ENCODE peak calls at places on chromosomes 3 and 15, in seven cellular contexts. One of them, this sample, is unnamed.

GRCh38 chr15:44801797-44802196 is 65.5 kb downstream of the TRIM69 start:
- DNase-seq in K562: no peak
- DNase-seq in body of pancreas: no peak
- DNase-seq in A549: no peak
- DNase-seq in heart left ventricle: no peak
- DNase-seq in NB4: no peak
- DNase-seq in prostate gland: no peak
- DNase-seq in this sample: no peak

GRCh38 chr3:150169279-150169970 is 198.7 kb upstream of the PFN2 start:
- DNase-seq in K562: no peak
- DNase-seq in body of pancreas: no peak
- DNase-seq in A549: no peak
- DNase-seq in heart left ventricle: peak
- DNase-seq in NB4: no peak
- DNase-seq in prostate gland: no peak
- DNase-seq in this sample: no peak

GRCh38 chr15:96326551-96327154 is 3.8 kb upstream of the NR2F2 start:
- DNase-seq in K562: peak
- DNase-seq in body of pancreas: no peak
- DNase-seq in A549: peak
- DNase-seq in heart left ventricle: no peak
- DNase-seq in NB4: peak
- DNase-seq in prostate gland: no peak
- DNase-seq in this sample: no peak

GRCh38 chr15:95041297-95041696 is 809.9 kb downstream of the MCTP2 start:
- DNase-seq in K562: no peak
- DNase-seq in body of pancreas: no peak
- DNase-seq in A549: no peak
- DNase-seq in heart left ventricle: no peak
- DNase-seq in NB4: no peak
- DNase-seq in prostate gland: no peak
- DNase-seq in this sample: no peak

GRCh38 chr3:71499477-71499876 is 84.1 kb downstream of the FOXP1 start:
- DNase-seq in K562: no peak
- DNase-seq in body of pancreas: no peak
- DNase-seq in A549: no peak
- DNase-seq in heart left ventricle: no peak
- DNase-seq in NB4: no peak
- DNase-seq in prostate gland: no peak
- DNase-seq in this sample: no peak

GRCh38 chr3:150091626-150092025 is 120.9 kb upstream of the PFN2 start:
- DNase-seq in K562: no peak
- DNase-seq in body of pancreas: no peak
- DNase-seq in A549: no peak
- DNase-seq in heart left ventricle: no peak
- DNase-seq in NB4: no peak
- DNase-seq in prostate gland: no peak
- DNase-seq in this sample: no peak

GRCh38 chr3:25044762-25045161 is 383.3 kb upstream of the RARB start:
- DNase-seq in K562: no peak
- DNase-seq in body of pancreas: no peak
- DNase-seq in A549: no peak
- DNase-seq in heart left ventricle: no peak
- DNase-seq in NB4: no peak
- DNase-seq in prostate gland: no peak
- DNase-seq in this sample: no peak

GRCh38 chr3:157104521-157104920 is 55.4 kb downstream of the CCNL1 start:
- DNase-seq in K562: no peak
- DNase-seq in body of pancreas: no peak
- DNase-seq in A549: no peak
- DNase-seq in heart left ventricle: no peak
- DNase-seq in NB4: no peak
- DNase-seq in prostate gland: peak
- DNase-seq in this sample: no peak

GRCh38 chr3:18127181-18127863 is 297.8 kb downstream of the SATB1 start:
- DNase-seq in K562: no peak
- DNase-seq in body of pancreas: no peak
- DNase-seq in A549: no peak
- DNase-seq in heart left ventricle: no peak
- DNase-seq in NB4: peak
- DNase-seq in prostate gland: no peak
- DNase-seq in this sample: no peak

GRCh38 chr3:138395865-138396751 is 38.3 kb upstream of the ESYT3 start:
- DNase-seq in K562: no peak
- DNase-seq in body of pancreas: no peak
- DNase-seq in A549: no peak
- DNase-seq in heart left ventricle: peak
- DNase-seq in NB4: no peak
- DNase-seq in prostate gland: no peak
- DNase-seq in this sample: no peak

GRCh38 chr3:98952404-98952803 is 50.9 kb upstream of the DCBLD2 start:
- DNase-seq in K562: no peak
- DNase-seq in body of pancreas: no peak
- DNase-seq in A549: no peak
- DNase-seq in heart left ventricle: no peak
- DNase-seq in NB4: no peak
- DNase-seq in prostate gland: no peak
- DNase-seq in this sample: no peak

GRCh38 chr3:47804571-47804970 is 1.6 kb downstream of the DHX30 start:
- DNase-seq in K562: no peak
- DNase-seq in body of pancreas: no peak
- DNase-seq in A549: no peak
- DNase-seq in heart left ventricle: no peak
- DNase-seq in NB4: no peak
- DNase-seq in prostate gland: no peak
- DNase-seq in this sample: no peak

GRCh38 chr3:72698154-72698917 is 149.9 kb downstream of the SHQ1 start:
- DNase-seq in K562: no peak
- DNase-seq in body of pancreas: no peak
- DNase-seq in A549: no peak
- DNase-seq in heart left ventricle: no peak
- DNase-seq in NB4: no peak
- DNase-seq in prostate gland: no peak
- DNase-seq in this sample: no peak

GRCh38 chr3:39414421-39414907 is 7.9 kb downstream of the RPSA start:
- DNase-seq in K562: no peak
- DNase-seq in body of pancreas: no peak
- DNase-seq in A549: peak
- DNase-seq in heart left ventricle: no peak
- DNase-seq in NB4: peak
- DNase-seq in prostate gland: no peak
- DNase-seq in this sample: no peak

GRCh38 chr3:182740710-182741109 is 52.6 kb upstream of the ATP11B start:
- DNase-seq in K562: no peak
- DNase-seq in body of pancreas: peak
- DNase-seq in A549: peak
- DNase-seq in heart left ventricle: no peak
- DNase-seq in NB4: no peak
- DNase-seq in prostate gland: no peak
- DNase-seq in this sample: no peak

GRCh38 chr3:23944861-23945652 is at the start of gene NR1D2:
- DNase-seq in K562: peak
- DNase-seq in body of pancreas: peak
- DNase-seq in A549: peak
- DNase-seq in heart left ventricle: peak
- DNase-seq in NB4: peak
- DNase-seq in prostate gland: peak
- DNase-seq in this sample: peak

GRCh38 chr3:134326760-134327593 is 47.3 kb downstream of the AMOTL2 start:
- DNase-seq in K562: no peak
- DNase-seq in body of pancreas: peak
- DNase-seq in A549: peak
- DNase-seq in heart left ventricle: peak
- DNase-seq in NB4: peak
- DNase-seq in prostate gland: no peak
- DNase-seq in this sample: no peak

GRCh38 chr15:78640840-78641733 is at the start of gene CHRNB4:
- DNase-seq in K562: peak
- DNase-seq in body of pancreas: no peak
- DNase-seq in A549: no peak
- DNase-seq in heart left ventricle: no peak
- DNase-seq in NB4: no peak
- DNase-seq in prostate gland: no peak
- DNase-seq in this sample: no peak

GRCh38 chr15:82051664-82052063 is 5.8 kb upstream of the MEX3B start:
- DNase-seq in K562: no peak
- DNase-seq in body of pancreas: no peak
- DNase-seq in A549: peak
- DNase-seq in heart left ventricle: peak
- DNase-seq in NB4: no peak
- DNase-seq in prostate gland: no peak
- DNase-seq in this sample: no peak

GRCh38 chr3:8318002-8318649 is 183.5 kb upstream of the LMCD1 start:
- DNase-seq in K562: no peak
- DNase-seq in body of pancreas: no peak
- DNase-seq in A549: no peak
- DNase-seq in heart left ventricle: no peak
- DNase-seq in NB4: no peak
- DNase-seq in prostate gland: no peak
- DNase-seq in this sample: no peak

GRCh38 chr3:131091768-131092167 is 65.1 kb downstream of the NEK11 start:
- DNase-seq in K562: no peak
- DNase-seq in body of pancreas: no peak
- DNase-seq in A549: peak
- DNase-seq in heart left ventricle: no peak
- DNase-seq in NB4: no peak
- DNase-seq in prostate gland: no peak
- DNase-seq in this sample: no peak

GRCh38 chr15:92011611-92012367 is 158.3 kb downstream of the SLCO3A1 start:
- DNase-seq in K562: no peak
- DNase-seq in body of pancreas: no peak
- DNase-seq in A549: no peak
- DNase-seq in heart left ventricle: peak
- DNase-seq in NB4: no peak
- DNase-seq in prostate gland: no peak
- DNase-seq in this sample: no peak

GRCh38 chr3:10447527-10448260 is 57.7 kb downstream of the ATP2B2 start:
- DNase-seq in K562: no peak
- DNase-seq in body of pancreas: no peak
- DNase-seq in A549: no peak
- DNase-seq in heart left ventricle: no peak
- DNase-seq in NB4: no peak
- DNase-seq in prostate gland: peak
- DNase-seq in this sample: no peak

GRCh38 chr3:128433630-128434185 is 33.0 kb downstream of the DNAJB8 start:
- DNase-seq in K562: no peak
- DNase-seq in body of pancreas: no peak
- DNase-seq in A549: no peak
- DNase-seq in heart left ventricle: no peak
- DNase-seq in NB4: no peak
- DNase-seq in prostate gland: no peak
- DNase-seq in this sample: no peak

GRCh38 chr3:140143670-140144069 is 208.7 kb downstream of the CLSTN2 start:
- DNase-seq in K562: no peak
- DNase-seq in body of pancreas: no peak
- DNase-seq in A549: no peak
- DNase-seq in heart left ventricle: no peak
- DNase-seq in NB4: no peak
- DNase-seq in prostate gland: no peak
- DNase-seq in this sample: no peak

GRCh38 chr3:140148824-140149390 is 213.9 kb downstream of the CLSTN2 start:
- DNase-seq in K562: no peak
- DNase-seq in body of pancreas: no peak
- DNase-seq in A549: no peak
- DNase-seq in heart left ventricle: no peak
- DNase-seq in NB4: no peak
- DNase-seq in prostate gland: no peak
- DNase-seq in this sample: peak

GRCh38 chr3:140147965-140148490 is 213.0 kb downstream of the CLSTN2 start:
- DNase-seq in K562: no peak
- DNase-seq in body of pancreas: no peak
- DNase-seq in A549: no peak
- DNase-seq in heart left ventricle: no peak
- DNase-seq in NB4: no peak
- DNase-seq in prostate gland: no peak
- DNase-seq in this sample: peak

GRCh38 chr3:140151321-140151720 is 216.3 kb downstream of the CLSTN2 start:
- DNase-seq in K562: no peak
- DNase-seq in body of pancreas: no peak
- DNase-seq in A549: no peak
- DNase-seq in heart left ventricle: no peak
- DNase-seq in NB4: no peak
- DNase-seq in prostate gland: no peak
- DNase-seq in this sample: no peak

GRCh38 chr3:140145501-140145900 is 210.5 kb downstream of the CLSTN2 start:
- DNase-seq in K562: no peak
- DNase-seq in body of pancreas: no peak
- DNase-seq in A549: no peak
- DNase-seq in heart left ventricle: no peak
- DNase-seq in NB4: no peak
- DNase-seq in prostate gland: no peak
- DNase-seq in this sample: no peak
- TF ChIP-seq CTCF in K562: no peak
- TF ChIP-seq CTCF in body of pancreas: no peak
- TF ChIP-seq CTCF in A549: no peak
- TF ChIP-seq CTCF in heart left ventricle: no peak
- TF ChIP-seq CTCF in NB4: no peak
- TF ChIP-seq CTCF in prostate gland: no peak
- TF ChIP-seq CTCF in this sample: no peak

GRCh38 chr3:5006755-5007202 is 27.5 kb downstream of the BHLHE40 start:
- DNase-seq in K562: no peak
- DNase-seq in body of pancreas: no peak
- DNase-seq in A549: no peak
- DNase-seq in heart left ventricle: no peak
- DNase-seq in NB4: no peak
- DNase-seq in prostate gland: no peak
- DNase-seq in this sample: no peak
- TF ChIP-seq POLR2A in K562: no peak
- TF ChIP-seq POLR2A in body of pancreas: no peak
- TF ChIP-seq POLR2A in A549: no peak
- TF ChIP-seq POLR2A in heart left ventricle: no peak
- TF ChIP-seq POLR2A in NB4: no peak
- TF ChIP-seq POLR2A in prostate gland: no peak
- TF ChIP-seq POLR2A in this sample: no peak

GRCh38 chr15:73560501-73561117 is 72.6 kb downstream of the NPTN start:
- DNase-seq in K562: peak
- DNase-seq in body of pancreas: no peak
- DNase-seq in A549: peak
- DNase-seq in heart left ventricle: no peak
- DNase-seq in NB4: peak
- DNase-seq in prostate gland: peak
- DNase-seq in this sample: no peak
- TF ChIP-seq CTCF in K562: peak
- TF ChIP-seq CTCF in body of pancreas: peak
- TF ChIP-seq CTCF in A549: peak
- TF ChIP-seq CTCF in heart left ventricle: peak
- TF ChIP-seq CTCF in NB4: peak
- TF ChIP-seq CTCF in prostate gland: peak
- TF ChIP-seq CTCF in this sample: peak

GRCh38 chr15:70853855-70854668 is at the start of gene LARP6:
- DNase-seq in K562: peak
- DNase-seq in body of pancreas: peak
- DNase-seq in A549: peak
- DNase-seq in heart left ventricle: peak
- DNase-seq in NB4: peak
- DNase-seq in prostate gland: peak
- DNase-seq in this sample: peak
- TF ChIP-seq POLR2A in K562: no peak
- TF ChIP-seq POLR2A in body of pancreas: peak
- TF ChIP-seq POLR2A in A549: peak
- TF ChIP-seq POLR2A in heart left ventricle: peak
- TF ChIP-seq POLR2A in NB4: no peak
- TF ChIP-seq POLR2A in prostate gland: peak
- TF ChIP-seq POLR2A in this sample: peak

This sample was measured in esophagus muscularis mucosa.